ENCODE peak calls at places on chromosome 13, in five cellular contexts. One of them, this sample, is unnamed.

GRCh38 chr13:93004919-93005318 is 221.7 kb upstream of the GPC6 start:
- DNase-seq in cardiac fibroblast: peak; percentile 41
- DNase-seq in cardiac muscle cell: no peak
- DNase-seq in neural progenitor cell: peak; percentile 18
- DNase-seq in mucosa of descending colon: no peak
- DNase-seq in this sample: no peak

GRCh38 chr13:92896842-92897241 is 329.8 kb upstream of the GPC6 start:
- DNase-seq in cardiac fibroblast: peak; percentile 57
- DNase-seq in cardiac muscle cell: peak; percentile 49
- DNase-seq in neural progenitor cell: peak; percentile 57
- DNase-seq in mucosa of descending colon: no peak
- DNase-seq in this sample: no peak

GRCh38 chr13:20492036-20492435 is 33.6 kb downstream of the CRYL1 start:
- DNase-seq in cardiac fibroblast: no peak
- DNase-seq in cardiac muscle cell: no peak
- DNase-seq in neural progenitor cell: no peak
- DNase-seq in mucosa of descending colon: no peak
- DNase-seq in this sample: no peak

GRCh38 chr13:41780736-41781708 is 179.9 kb downstream of the VWA8 start:
- DNase-seq in cardiac fibroblast: peak; percentile 89
- DNase-seq in cardiac muscle cell: no peak
- DNase-seq in neural progenitor cell: no peak
- DNase-seq in mucosa of descending colon: no peak
- DNase-seq in this sample: no peak

GRCh38 chr13:100365678-100366077 is 222.9 kb downstream of the GGACT start:
- DNase-seq in cardiac fibroblast: no peak
- DNase-seq in cardiac muscle cell: no peak
- DNase-seq in neural progenitor cell: no peak
- DNase-seq in mucosa of descending colon: no peak
- DNase-seq in this sample: no peak

GRCh38 chr13:98869408-98870090 is 108.3 kb downstream of the DOCK9 start:
- DNase-seq in cardiac fibroblast: peak; percentile 24
- DNase-seq in cardiac muscle cell: no peak
- DNase-seq in neural progenitor cell: no peak
- DNase-seq in mucosa of descending colon: no peak
- DNase-seq in this sample: no peak

GRCh38 chr13:112846411-112847115 is 122.5 kb upstream of the MCF2L start:
- DNase-seq in cardiac fibroblast: no peak
- DNase-seq in cardiac muscle cell: no peak
- DNase-seq in neural progenitor cell: no peak
- DNase-seq in mucosa of descending colon: peak; percentile 27
- DNase-seq in this sample: no peak

GRCh38 chr13:35927554-35927953 is 203.6 kb downstream of the DCLK1 start:
- DNase-seq in cardiac fibroblast: peak; percentile 69
- DNase-seq in cardiac muscle cell: no peak
- DNase-seq in neural progenitor cell: no peak
- DNase-seq in mucosa of descending colon: no peak
- DNase-seq in this sample: no peak

GRCh38 chr13:32259116-32259515 is 56.0 kb downstream of the ZAR1L start:
- DNase-seq in cardiac fibroblast: no peak
- DNase-seq in cardiac muscle cell: no peak
- DNase-seq in neural progenitor cell: no peak
- DNase-seq in mucosa of descending colon: no peak
- DNase-seq in this sample: no peak

GRCh38 chr13:46295531-46296464 is 84.1 kb downstream of the LRRC63 start:
- DNase-seq in cardiac fibroblast: peak; percentile 96
- DNase-seq in cardiac muscle cell: no peak
- DNase-seq in neural progenitor cell: no peak
- DNase-seq in mucosa of descending colon: no peak
- DNase-seq in this sample: no peak

GRCh38 chr13:38226496-38226895 is 123.2 kb upstream of the UFM1 start:
- DNase-seq in cardiac fibroblast: no peak
- DNase-seq in cardiac muscle cell: no peak
- DNase-seq in neural progenitor cell: no peak
- DNase-seq in mucosa of descending colon: no peak
- DNase-seq in this sample: no peak

GRCh38 chr13:38228322-38228721 is 121.3 kb upstream of the UFM1 start:
- DNase-seq in cardiac fibroblast: no peak
- DNase-seq in cardiac muscle cell: no peak
- DNase-seq in neural progenitor cell: no peak
- DNase-seq in mucosa of descending colon: no peak
- DNase-seq in this sample: no peak

DNA sequence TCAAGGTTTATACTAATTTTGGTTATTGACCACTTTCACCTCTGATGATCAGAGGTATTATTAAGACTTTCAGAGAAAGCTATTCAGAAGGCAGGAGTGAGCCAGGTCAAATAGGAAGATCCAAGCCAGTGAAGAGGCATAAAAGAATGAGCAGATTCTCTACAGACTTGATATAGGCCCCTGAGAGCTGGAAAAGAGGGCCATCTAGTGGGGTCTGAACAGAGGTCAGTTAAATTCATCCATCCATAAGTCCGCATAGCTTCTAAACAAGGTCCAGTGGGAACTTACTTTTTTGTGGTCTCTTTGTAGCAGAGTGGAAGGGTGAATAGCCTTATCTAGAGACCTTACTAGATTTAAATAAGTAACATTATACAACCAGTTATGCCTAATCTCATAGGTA is 126.6 kb upstream of the UFM1 start:
- DNase-seq in cardiac fibroblast: peak; percentile 59
- DNase-seq in cardiac muscle cell: peak; percentile 67
- DNase-seq in neural progenitor cell: peak; percentile 66
- DNase-seq in mucosa of descending colon: no peak
- DNase-seq in this sample: no peak
- TF ChIP-seq CTCF in cardiac fibroblast: peak; percentile 33
- TF ChIP-seq CTCF in cardiac muscle cell: peak; percentile 40
- TF ChIP-seq CTCF in neural progenitor cell: peak; percentile 70
- TF ChIP-seq CTCF in mucosa of descending colon: no peak
- TF ChIP-seq CTCF in this sample: no peak

GRCh38 chr13:30856004-30856790 is 49.9 kb upstream of the MEDAG start:
- DNase-seq in cardiac fibroblast: no peak
- DNase-seq in cardiac muscle cell: no peak
- DNase-seq in neural progenitor cell: no peak
- DNase-seq in mucosa of descending colon: no peak
- DNase-seq in this sample: no peak
- TF ChIP-seq CTCF in cardiac fibroblast: no peak
- TF ChIP-seq CTCF in cardiac muscle cell: no peak
- TF ChIP-seq CTCF in neural progenitor cell: no peak
- TF ChIP-seq CTCF in mucosa of descending colon: no peak
- TF ChIP-seq CTCF in this sample: no peak

GRCh38 chr13:49098771-49099512 is 121.2 kb upstream of the MLNR start:
- DNase-seq in cardiac fibroblast: peak; percentile 62
- DNase-seq in cardiac muscle cell: no peak
- DNase-seq in neural progenitor cell: peak; percentile 29
- DNase-seq in mucosa of descending colon: no peak
- DNase-seq in this sample: no peak
- TF ChIP-seq CTCF in cardiac fibroblast: peak; percentile 30
- TF ChIP-seq CTCF in cardiac muscle cell: peak; percentile 42
- TF ChIP-seq CTCF in neural progenitor cell: peak; percentile 54
- TF ChIP-seq CTCF in mucosa of descending colon: no peak
- TF ChIP-seq CTCF in this sample: no peak

DNA sequence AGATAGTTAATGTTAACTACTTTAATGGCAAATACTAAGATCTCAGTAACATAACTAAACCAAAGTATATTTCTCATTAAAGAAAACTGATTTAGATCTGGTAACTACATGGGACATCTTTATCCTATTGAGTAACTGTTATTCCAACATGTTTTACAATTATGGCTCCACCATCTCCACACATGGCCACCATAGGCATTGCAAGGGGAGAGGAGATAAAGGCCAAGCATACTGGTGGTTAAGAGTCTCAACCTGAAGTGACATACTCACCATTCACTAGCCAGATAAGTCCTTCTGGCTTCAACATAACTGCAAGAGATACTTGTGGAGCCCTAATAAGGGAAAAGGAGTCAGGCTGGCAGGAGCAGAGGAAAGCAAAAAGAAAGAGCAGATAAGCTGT is 1586.4 kb upstream of the SPRY2 start:
- DNase-seq in cardiac fibroblast: no peak
- DNase-seq in cardiac muscle cell: peak; percentile 35
- DNase-seq in neural progenitor cell: peak; percentile 6
- DNase-seq in mucosa of descending colon: no peak
- DNase-seq in this sample: no peak
- TF ChIP-seq CTCF in cardiac fibroblast: no peak
- TF ChIP-seq CTCF in cardiac muscle cell: no peak
- TF ChIP-seq CTCF in neural progenitor cell: peak; percentile 37
- TF ChIP-seq CTCF in mucosa of descending colon: no peak
- TF ChIP-seq CTCF in this sample: no peak

GRCh38 chr13:55517312-55517711 is 1623.4 kb upstream of the PRR20A start:
- DNase-seq in cardiac fibroblast: no peak
- DNase-seq in cardiac muscle cell: no peak
- DNase-seq in neural progenitor cell: peak; percentile 28
- DNase-seq in mucosa of descending colon: no peak
- DNase-seq in this sample: no peak
- TF ChIP-seq CTCF in cardiac fibroblast: no peak
- TF ChIP-seq CTCF in cardiac muscle cell: no peak
- TF ChIP-seq CTCF in neural progenitor cell: peak; percentile 69
- TF ChIP-seq CTCF in mucosa of descending colon: no peak
- TF ChIP-seq CTCF in this sample: no peak

GRCh38 chr13:108606424-108606823 is 23.0 kb upstream of the MYO16 start:
- DNase-seq in cardiac fibroblast: no peak
- DNase-seq in cardiac muscle cell: no peak
- DNase-seq in neural progenitor cell: no peak
- DNase-seq in mucosa of descending colon: no peak
- DNase-seq in this sample: no peak

GRCh38 chr13:108610517-108610916 is 18.9 kb upstream of the MYO16 start:
- DNase-seq in cardiac fibroblast: no peak
- DNase-seq in cardiac muscle cell: peak; percentile 40
- DNase-seq in neural progenitor cell: no peak
- DNase-seq in mucosa of descending colon: no peak
- DNase-seq in this sample: no peak

GRCh38 chr13:108615241-108615640 is 14.2 kb upstream of the MYO16 start:
- DNase-seq in cardiac fibroblast: no peak
- DNase-seq in cardiac muscle cell: no peak
- DNase-seq in neural progenitor cell: no peak
- DNase-seq in mucosa of descending colon: no peak
- DNase-seq in this sample: no peak

GRCh38 chr13:108609353-108609752 is 20.1 kb upstream of the MYO16 start:
- DNase-seq in cardiac fibroblast: peak; percentile 19
- DNase-seq in cardiac muscle cell: peak; percentile 21
- DNase-seq in neural progenitor cell: peak; percentile 27
- DNase-seq in mucosa of descending colon: no peak
- DNase-seq in this sample: no peak
- TF ChIP-seq CTCF in cardiac fibroblast: peak; percentile 30
- TF ChIP-seq CTCF in cardiac muscle cell: no peak
- TF ChIP-seq CTCF in neural progenitor cell: peak; percentile 57
- TF ChIP-seq CTCF in mucosa of descending colon: no peak
- TF ChIP-seq CTCF in this sample: no peak

This sample was measured in omental fat pad.